ENCODE peak calls at places on chromosomes 1 and 21, in five cellular contexts. Y is omental fat pad, K is fibroblast of mammary gland, I is foreskin fibroblast, A is endothelial cell. T is an unnamed sample.

GRCh38 chr1:64183985-64184440 is 19.4 kb upstream of the UBE2U start:
- DNase-seq in Y (no peak), K (peak), I (peak), A (no peak), T (no peak)

GRCh38 chr1:190144650-190145049 is 333.0 kb downstream of the BRINP3 start:
- DNase-seq in Y (no peak), K (no peak), I (no peak), A (no peak), T (no peak)

GRCh38 chr1:230972855-230973271 is 5.8 kb downstream of the TTC13 start:
- DNase-seq in Y (no peak), K (no peak), I (no peak), A (no peak), T (no peak)

GRCh38 chr1:53411541-53412152 is 47.6 kb upstream of the DMRTB1 start:
- DNase-seq in Y (no peak), K (no peak), I (no peak), A (no peak), T (no peak)

GRCh38 chr21:39009587-39010225 is 173.5 kb downstream of the PSMG1 start:
- DNase-seq in Y (no peak), K (no peak), I (no peak), A (no peak), T (no peak)

GRCh38 chr1:75723989-75724471 is 479 bp upstream of the ACADM start:
- DNase-seq in Y (peak), K (peak), I (peak), A (peak), T (peak)

GRCh38 chr21:38498057-38498833 is at the start of gene ERG:
- DNase-seq in Y (no peak), K (no peak), I (no peak), A (no peak), T (no peak)

GRCh38 chr1:1421907-1422464 is 910 bp upstream of the ANKRD65 start:
- DNase-seq in Y (no peak), K (no peak), I (no peak), A (no peak), T (no peak)

GRCh38 chr1:50735443-50735842 is 224.6 kb downstream of the FAF1 start:
- DNase-seq in Y (no peak), K (peak), I (peak), A (no peak), T (no peak)

GRCh38 chr1:62100442-62100841 is 94.2 kb upstream of the L1TD1 start:
- DNase-seq in Y (no peak), K (no peak), I (no peak), A (no peak), T (no peak)

GRCh38 chr1:211531194-211532085 is 39.5 kb upstream of the RD3 start:
- DNase-seq in Y (no peak), K (no peak), I (no peak), A (no peak), T (no peak)

GRCh38 chr1:154956557-154956956 is 658 bp upstream of the PBXIP1 start:
- DNase-seq in Y (no peak), K (no peak), I (no peak), A (no peak), T (no peak)

GRCh38 chr1:30650038-30650958 is 73.1 kb downstream of the MATN1 start:
- DNase-seq in Y (no peak), K (no peak), I (no peak), A (no peak), T (no peak)

GRCh38 chr1:91718368-91718767 is 167.6 kb downstream of the TGFBR3 start:
- DNase-seq in Y (no peak), K (no peak), I (no peak), A (no peak), T (no peak)

GRCh38 chr1:153509729-153510354 is 25.9 kb downstream of the S100A6 start:
- DNase-seq in Y (peak), K (peak), I (no peak), A (peak), T (peak)

GRCh38 chr1:94532077-94532476 is 9.5 kb downstream of the F3 start:
- DNase-seq in Y (no peak), K (no peak), I (no peak), A (no peak), T (no peak)

GRCh38 chr1:195019385-195019784 is 1588.9 kb downstream of the KCNT2 start:
- DNase-seq in Y (no peak), K (no peak), I (no peak), A (no peak), T (no peak)

GRCh38 chr1:174413632-174414031 is 34.1 kb upstream of the GPR52 start:
- DNase-seq in Y (no peak), K (peak), I (no peak), A (peak), T (no peak)

GRCh38 chr1:242454262-242455051 is 70.0 kb downstream of the PLD5 start:
- DNase-seq in Y (no peak), K (peak), I (peak), A (peak), T (no peak)

GRCh38 chr1:229941160-229941559 is 125.9 kb upstream of the GALNT2 start:
- DNase-seq in Y (no peak), K (no peak), I (no peak), A (no peak), T (no peak)

GRCh38 chr1:210250665-210250997 is 18.0 kb downstream of the SERTAD4 start:
- DNase-seq in Y (no peak), K (no peak), I (no peak), A (peak), T (no peak)

GRCh38 chr1:51070640-51071039 is 31.4 kb upstream of the C1orf185 start:
- DNase-seq in Y (no peak), K (peak), I (peak), A (no peak), T (no peak)

GRCh38 chr1:53342735-53343470 is 15.0 kb upstream of the LRP8 start:
- DNase-seq in Y (no peak), K (no peak), I (no peak), A (no peak), T (peak)

GRCh38 chr1:161956097-161956496 is 67.6 kb downstream of the OLFML2B start:
- DNase-seq in Y (no peak), K (peak), I (peak), A (no peak), T (no peak)

GRCh38 chr1:229295745-229296144 is 24.8 kb downstream of the RAB4A start:
- DNase-seq in Y (no peak), K (no peak), I (no peak), A (no peak), T (no peak)

GRCh38 chr1:111989531-111990025 is at the start of gene KCND3:
- DNase-seq in Y (no peak), K (peak), I (peak), A (peak), T (no peak)

GRCh38 chr21:29335720-29336119 is 37.0 kb downstream of the BACH1 start:
- DNase-seq in Y (no peak), K (peak), I (no peak), A (no peak), T (no peak)
- TF ChIP-seq CTCF in Y (no peak), K (no peak), I (no peak), A (no peak), T (no peak)

GRCh38 chr1:248686815-248687214 is 15.8 kb downstream of the OR14I1 start:
- DNase-seq in Y (no peak), K (no peak), I (no peak), A (no peak), T (no peak)
- TF ChIP-seq CTCF in Y (no peak), K (no peak), I (no peak), A (no peak), T (no peak)

GRCh38 chr21:19507682-19508260 is 1104.2 kb upstream of the TMPRSS15 start:
- DNase-seq in Y (no peak), K (peak), I (no peak), A (no peak), T (no peak)
- TF ChIP-seq CTCF in Y (no peak), K (peak), I (no peak), A (peak), T (peak)

GRCh38 chr1:160167056-160167455 is 15.7 kb downstream of the ATP1A4 start:
- DNase-seq in Y (no peak), K (no peak), I (no peak), A (no peak), T (no peak)

GRCh38 chr1:160168609-160169369 is 17.4 kb downstream of the ATP1A4 start:
- DNase-seq in Y (no peak), K (peak), I (no peak), A (no peak), T (no peak)

GRCh38 chr1:160166459-160166858 is 15.1 kb downstream of the ATP1A4 start:
- DNase-seq in Y (no peak), K (no peak), I (no peak), A (no peak), T (no peak)

GRCh38 chr1:160168016-160168415 is 16.6 kb downstream of the ATP1A4 start:
- DNase-seq in Y (no peak), K (no peak), I (no peak), A (no peak), T (no peak)

GRCh38 chr1:160167580-160167979 is 16.2 kb downstream of the ATP1A4 start:
- DNase-seq in Y (no peak), K (no peak), I (no peak), A (no peak), T (no peak)
- TF ChIP-seq CTCF in Y (no peak), K (no peak), I (no peak), A (no peak), T (peak)